ENCODE peak calls at places on chromosomes 13 and 19, in seven cellular contexts. One of them, this sample, is unnamed. For H3K4me1 and H3K36me3, the result is how much of the 10 kb centered on the place peaks cover.

GRCh38 chr13:71759506-71760225 is 107.3 kb downstream of the DACH1 start:
- DNase-seq in mammary epithelial cell: no peak
- DNase-seq in cardiac muscle cell: no peak
- DNase-seq in stomach: no peak
- DNase-seq in mucosa of descending colon: no peak
- DNase-seq in esophagus squamous epithelium: no peak
- DNase-seq in thoracic aorta: no peak
- DNase-seq in this sample: no peak

GRCh38 chr13:113989585-113990300 is 15.9 kb upstream of the C13orf46 start:
- DNase-seq in thoracic aorta: peak
- DNase-seq in mucosa of descending colon: no peak
- DNase-seq in mammary epithelial cell: no peak
- DNase-seq in esophagus squamous epithelium: no peak
- DNase-seq in cardiac muscle cell: no peak
- DNase-seq in stomach: no peak
- DNase-seq in this sample: no peak

GRCh38 chr13:30796132-30796832 is 60.9 kb downstream of the ALOX5AP start:
- DNase-seq in mucosa of descending colon: no peak
- DNase-seq in stomach: no peak
- DNase-seq in mammary epithelial cell: peak
- DNase-seq in esophagus squamous epithelium: no peak
- DNase-seq in cardiac muscle cell: peak
- DNase-seq in thoracic aorta: no peak
- DNase-seq in this sample: no peak

GRCh38 chr19:10009269-10009665 is 1.0 kb downstream of the COL5A3 start:
- DNase-seq in esophagus squamous epithelium: no peak
- DNase-seq in mammary epithelial cell: peak
- DNase-seq in cardiac muscle cell: peak
- DNase-seq in mucosa of descending colon: peak
- DNase-seq in thoracic aorta: no peak
- DNase-seq in stomach: peak
- DNase-seq in this sample: no peak

GRCh38 chr13:110262944-110263343 is 44.0 kb downstream of the COL4A1 start:
- DNase-seq in esophagus squamous epithelium: no peak
- DNase-seq in cardiac muscle cell: no peak
- DNase-seq in mucosa of descending colon: no peak
- DNase-seq in stomach: no peak
- DNase-seq in thoracic aorta: no peak
- DNase-seq in mammary epithelial cell: no peak
- DNase-seq in this sample: no peak

GRCh38 chr13:93729383-93729782 is 502.8 kb downstream of the GPC6 start:
- DNase-seq in mucosa of descending colon: no peak
- DNase-seq in mammary epithelial cell: no peak
- DNase-seq in esophagus squamous epithelium: no peak
- DNase-seq in stomach: no peak
- DNase-seq in thoracic aorta: no peak
- DNase-seq in cardiac muscle cell: no peak
- DNase-seq in this sample: no peak

GRCh38 chr13:35941374-35941773 is 189.8 kb downstream of the DCLK1 start:
- DNase-seq in mammary epithelial cell: no peak
- DNase-seq in mucosa of descending colon: no peak
- DNase-seq in cardiac muscle cell: no peak
- DNase-seq in stomach: no peak
- DNase-seq in thoracic aorta: no peak
- DNase-seq in esophagus squamous epithelium: no peak
- DNase-seq in this sample: no peak

GRCh38 chr19:3670258-3670795 is 29.9 kb downstream of the PIP5K1C start:
- DNase-seq in cardiac muscle cell: peak
- DNase-seq in mucosa of descending colon: peak
- DNase-seq in thoracic aorta: peak
- DNase-seq in esophagus squamous epithelium: no peak
- DNase-seq in stomach: peak
- DNase-seq in mammary epithelial cell: no peak
- DNase-seq in this sample: no peak

GRCh38 chr19:17997969-17998826 is 9.8 kb upstream of the ARRDC2 start:
- DNase-seq in mammary epithelial cell: no peak
- DNase-seq in cardiac muscle cell: no peak
- DNase-seq in esophagus squamous epithelium: no peak
- DNase-seq in thoracic aorta: no peak
- DNase-seq in mucosa of descending colon: no peak
- DNase-seq in stomach: peak
- DNase-seq in this sample: no peak

GRCh38 chr19:23762884-23763711 is 4.4 kb upstream of the ZNF681 start:
- DNase-seq in cardiac muscle cell: peak
- DNase-seq in mammary epithelial cell: peak
- DNase-seq in mucosa of descending colon: peak
- DNase-seq in esophagus squamous epithelium: peak
- DNase-seq in stomach: peak
- DNase-seq in thoracic aorta: no peak
- DNase-seq in this sample: no peak

GRCh38 chr13:68048802-68049359 is 818.7 kb upstream of the PCDH9 start:
- DNase-seq in mammary epithelial cell: no peak
- DNase-seq in stomach: no peak
- DNase-seq in esophagus squamous epithelium: no peak
- DNase-seq in mucosa of descending colon: no peak
- DNase-seq in thoracic aorta: no peak
- DNase-seq in cardiac muscle cell: no peak
- DNase-seq in this sample: no peak

GRCh38 chr19:40174087-40174486 is 17.1 kb upstream of the MAP3K10 start:
- DNase-seq in thoracic aorta: no peak
- DNase-seq in mucosa of descending colon: no peak
- DNase-seq in esophagus squamous epithelium: no peak
- DNase-seq in stomach: no peak
- DNase-seq in mammary epithelial cell: no peak
- DNase-seq in cardiac muscle cell: no peak
- DNase-seq in this sample: no peak
- H3K4me1 ChIP-seq in thoracic aorta: under half
- H3K4me1 ChIP-seq in mucosa of descending colon: under half
- H3K4me1 ChIP-seq in esophagus squamous epithelium: under half
- H3K4me1 ChIP-seq in stomach: under half
- H3K4me1 ChIP-seq in mammary epithelial cell: under half
- H3K4me1 ChIP-seq in cardiac muscle cell: under half
- H3K4me1 ChIP-seq in this sample: under half

GRCh38 chr19:58394821-58395219 is 636 bp upstream of the RNF225 start:
- DNase-seq in cardiac muscle cell: no peak
- DNase-seq in mammary epithelial cell: no peak
- DNase-seq in stomach: no peak
- DNase-seq in thoracic aorta: no peak
- DNase-seq in esophagus squamous epithelium: no peak
- DNase-seq in mucosa of descending colon: no peak
- DNase-seq in this sample: no peak

GRCh38 chr19:58395979-58396627 is 647 bp downstream of the RNF225 start:
- DNase-seq in mammary epithelial cell: no peak
- DNase-seq in thoracic aorta: no peak
- DNase-seq in stomach: no peak
- DNase-seq in cardiac muscle cell: peak
- DNase-seq in mucosa of descending colon: no peak
- DNase-seq in esophagus squamous epithelium: no peak
- DNase-seq in this sample: no peak

GRCh38 chr19:58393725-58394033 is 1.8 kb upstream of the RNF225 start:
- DNase-seq in mammary epithelial cell: no peak
- DNase-seq in cardiac muscle cell: no peak
- DNase-seq in mucosa of descending colon: no peak
- DNase-seq in thoracic aorta: no peak
- DNase-seq in stomach: no peak
- DNase-seq in esophagus squamous epithelium: no peak
- DNase-seq in this sample: no peak

GRCh38 chr19:58396691-58397532 is 1.5 kb downstream of the RNF225 start:
- DNase-seq in esophagus squamous epithelium: no peak
- DNase-seq in mucosa of descending colon: no peak
- DNase-seq in mammary epithelial cell: no peak
- DNase-seq in cardiac muscle cell: no peak
- DNase-seq in thoracic aorta: no peak
- DNase-seq in stomach: no peak
- DNase-seq in this sample: no peak

DNA sequence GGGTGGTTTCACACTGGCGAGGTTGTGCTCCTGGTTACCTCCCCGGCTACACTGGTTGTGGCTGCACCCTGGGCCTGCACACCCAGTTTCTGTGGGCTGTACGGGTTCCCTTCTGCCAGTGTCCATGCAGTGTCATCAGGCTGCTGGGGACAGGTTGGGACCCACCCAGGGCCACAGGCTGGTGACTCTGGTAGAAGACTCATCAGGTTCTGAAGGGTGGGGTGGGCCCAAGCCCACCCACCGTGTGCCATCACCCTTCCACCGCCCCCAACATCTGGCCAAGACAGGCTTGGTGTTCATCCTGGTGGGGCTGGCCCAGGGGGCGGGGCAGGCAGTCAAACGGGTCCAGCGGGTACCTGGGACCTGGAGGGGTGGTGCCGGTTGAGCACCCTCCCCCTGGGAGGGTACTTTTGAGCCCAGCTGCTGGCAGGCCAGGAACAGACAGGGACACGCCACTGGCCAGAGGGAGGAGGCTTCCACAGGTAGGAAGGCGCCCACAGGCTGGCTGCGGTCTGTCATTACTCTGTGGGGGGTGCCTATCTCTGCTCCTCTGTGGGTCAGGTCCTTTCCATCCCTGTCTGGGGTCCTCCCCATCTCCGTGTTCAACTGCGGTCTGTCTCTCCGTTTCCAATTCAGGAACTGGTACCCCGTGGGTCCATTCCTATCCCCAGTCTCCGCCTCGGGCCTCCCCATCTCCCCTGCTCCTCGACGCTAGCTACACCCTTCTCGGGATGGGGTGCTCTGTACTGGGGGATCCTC is at the start of gene RNF225:
- DNase-seq in thoracic aorta: no peak
- DNase-seq in mucosa of descending colon: peak
- DNase-seq in mammary epithelial cell: peak
- DNase-seq in stomach: no peak
- DNase-seq in esophagus squamous epithelium: no peak
- DNase-seq in cardiac muscle cell: no peak
- DNase-seq in this sample: no peak
- H3K36me3 ChIP-seq in thoracic aorta: under half
- H3K36me3 ChIP-seq in mucosa of descending colon: under half
- H3K36me3 ChIP-seq in mammary epithelial cell: under half
- H3K36me3 ChIP-seq in stomach: under half
- H3K36me3 ChIP-seq in esophagus squamous epithelium: under half
- H3K36me3 ChIP-seq in cardiac muscle cell: under half
- H3K36me3 ChIP-seq in this sample: under half

GRCh38 chr19:16373079-16373478 is 48.5 kb downstream of the KLF2 start:
- DNase-seq in esophagus squamous epithelium: no peak
- DNase-seq in stomach: no peak
- DNase-seq in thoracic aorta: no peak
- DNase-seq in mucosa of descending colon: no peak
- DNase-seq in cardiac muscle cell: no peak
- DNase-seq in mammary epithelial cell: no peak
- DNase-seq in this sample: no peak

GRCh38 chr19:16375157-16375935 is 50.7 kb downstream of the KLF2 start:
- DNase-seq in cardiac muscle cell: no peak
- DNase-seq in stomach: no peak
- DNase-seq in thoracic aorta: no peak
- DNase-seq in esophagus squamous epithelium: no peak
- DNase-seq in mammary epithelial cell: no peak
- DNase-seq in mucosa of descending colon: no peak
- DNase-seq in this sample: no peak

GRCh38 chr19:16373539-16373938 is 48.9 kb downstream of the KLF2 start:
- DNase-seq in mammary epithelial cell: no peak
- DNase-seq in stomach: no peak
- DNase-seq in thoracic aorta: no peak
- DNase-seq in cardiac muscle cell: peak
- DNase-seq in mucosa of descending colon: no peak
- DNase-seq in esophagus squamous epithelium: no peak
- DNase-seq in this sample: no peak

GRCh38 chr19:16373989-16374388 is 49.4 kb downstream of the KLF2 start:
- DNase-seq in stomach: no peak
- DNase-seq in mammary epithelial cell: no peak
- DNase-seq in thoracic aorta: no peak
- DNase-seq in esophagus squamous epithelium: no peak
- DNase-seq in mucosa of descending colon: no peak
- DNase-seq in cardiac muscle cell: no peak
- DNase-seq in this sample: no peak

DNA sequence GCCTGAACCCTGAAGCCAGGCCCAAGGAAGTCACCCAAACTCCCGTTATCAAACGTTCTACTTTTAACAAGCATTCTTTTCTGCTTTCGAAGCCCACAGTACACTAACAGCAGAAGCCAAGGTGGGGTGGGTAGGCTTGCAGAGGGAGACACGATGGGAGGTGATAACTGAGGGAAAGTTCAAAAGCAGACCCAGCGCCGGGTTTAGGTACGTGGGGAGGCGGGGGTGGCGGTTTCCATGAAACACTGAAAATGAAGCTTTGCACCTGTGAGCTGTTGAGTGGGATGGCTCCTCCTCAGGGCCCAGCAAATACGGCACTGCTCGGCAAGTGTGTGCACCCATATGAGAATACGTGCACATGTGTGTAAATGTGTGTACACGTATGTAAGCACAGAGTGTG is 49.8 kb downstream of the KLF2 start:
- DNase-seq in stomach: no peak
- DNase-seq in mammary epithelial cell: no peak
- DNase-seq in thoracic aorta: no peak
- DNase-seq in esophagus squamous epithelium: no peak
- DNase-seq in cardiac muscle cell: no peak
- DNase-seq in mucosa of descending colon: no peak
- DNase-seq in this sample: no peak
- H3K4me1 ChIP-seq in stomach: half or more
- H3K4me1 ChIP-seq in mammary epithelial cell: under half
- H3K4me1 ChIP-seq in thoracic aorta: under half
- H3K4me1 ChIP-seq in esophagus squamous epithelium: under half
- H3K4me1 ChIP-seq in cardiac muscle cell: under half
- H3K4me1 ChIP-seq in mucosa of descending colon: under half
- H3K4me1 ChIP-seq in this sample: under half

DNA sequence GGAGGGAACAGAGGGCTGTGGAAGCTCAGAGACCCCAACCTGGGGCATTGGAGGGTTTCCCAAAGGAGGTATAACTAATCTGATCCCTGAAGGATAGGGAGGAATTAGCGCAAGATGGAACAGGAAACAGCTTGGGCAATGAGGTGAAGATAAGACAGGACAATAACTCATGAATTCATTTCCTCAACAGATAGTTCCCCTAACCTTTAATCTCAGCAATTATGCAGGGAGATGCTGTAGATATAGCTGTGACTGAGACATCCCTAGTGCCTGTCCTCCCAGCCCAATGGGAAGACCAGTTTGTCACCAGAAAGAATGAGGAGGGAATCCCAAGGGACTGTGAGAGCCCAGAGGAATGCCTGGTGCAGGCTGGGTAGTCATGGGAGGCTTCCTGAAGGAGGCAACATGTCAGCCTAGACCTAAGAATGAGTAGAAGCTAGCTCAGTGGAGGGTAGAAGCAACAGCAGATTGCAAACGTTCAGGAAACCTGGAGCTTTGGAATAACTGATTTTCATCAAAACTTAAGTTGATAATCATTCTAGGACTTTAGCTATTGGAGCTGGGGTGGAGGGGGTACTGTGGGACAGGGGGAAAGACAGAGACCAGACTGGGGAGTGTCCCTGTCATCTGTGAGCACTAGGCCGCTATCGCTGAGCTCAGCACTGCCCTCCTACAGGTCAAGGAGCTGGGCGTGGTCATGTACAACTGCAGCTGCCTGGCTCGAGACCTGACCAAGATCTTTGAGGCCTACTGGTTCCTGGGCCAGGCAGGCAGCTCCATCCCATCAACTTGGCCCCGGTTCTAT is 18.8 kb downstream of the HIPK4 start:
- DNase-seq in esophagus squamous epithelium: no peak
- DNase-seq in thoracic aorta: no peak
- DNase-seq in stomach: no peak
- DNase-seq in cardiac muscle cell: no peak
- DNase-seq in mammary epithelial cell: no peak
- DNase-seq in mucosa of descending colon: no peak
- DNase-seq in this sample: no peak
- H3K36me3 ChIP-seq in esophagus squamous epithelium: under half
- H3K36me3 ChIP-seq in thoracic aorta: half or more
- H3K36me3 ChIP-seq in stomach: half or more
- H3K36me3 ChIP-seq in cardiac muscle cell: half or more
- H3K36me3 ChIP-seq in mammary epithelial cell: under half
- H3K36me3 ChIP-seq in mucosa of descending colon: under half
- H3K36me3 ChIP-seq in this sample: under half

This sample was measured in keratinocyte.